ENCODE peak calls at places on chromosomes 13 and 19, in six cellular contexts. M is fibroblast of lung, Y is left ventricle myocardium inferior, S is cardiac muscle cell, D is A549, W is heart left ventricle. T is an unnamed sample.
A peak's percentile ranks its signal among the peaks of the same experiment; 100 is the strongest.

GRCh38 chr13:102141625-102142472 is 260.0 kb downstream of the FGF14 start:
- DNase-seq in D (peak; percentile 1), Y (no peak), M (peak; percentile 69), W (no peak), S (peak; percentile 23), T (no peak)

GRCh38 chr13:80274643-80275042 is 66.3 kb downstream of the SPRY2 start:
- DNase-seq in M (no peak), D (no peak), W (no peak), Y (no peak), S (no peak), T (no peak)

GRCh38 chr19:49858591-49858985 is 7.6 kb downstream of the PTOV1 start:
- DNase-seq in S (no peak), W (no peak), Y (no peak), M (no peak), D (no peak), T (no peak)

GRCh38 chr13:22176968-22177545 is 506.2 kb downstream of the FGF9 start:
- DNase-seq in Y (no peak), W (no peak), S (no peak), M (peak; percentile 7), D (no peak), T (no peak)

GRCh38 chr13:21799671-21800070 is 128.8 kb downstream of the FGF9 start:
- DNase-seq in D (no peak), M (no peak), S (no peak), W (no peak), Y (no peak), T (no peak)

GRCh38 chr13:98071316-98071715 is 71.6 kb upstream of the FARP1 start:
- DNase-seq in M (no peak), Y (no peak), D (no peak), S (no peak), W (no peak), T (no peak)

GRCh38 chr13:74114202-74114601 is 20.0 kb downstream of the KLF12 start:
- DNase-seq in D (no peak), Y (no peak), S (no peak), W (no peak), M (no peak), T (no peak)

GRCh38 chr13:23391752-23392151 is 41.8 kb downstream of the SACS start:
- DNase-seq in D (no peak), Y (no peak), W (no peak), S (no peak), M (no peak), T (no peak)

GRCh38 chr13:98504371-98504963 is 72.4 kb downstream of the STK24 start:
- DNase-seq in S (no peak), W (no peak), M (no peak), Y (no peak), D (no peak), T (no peak)

GRCh38 chr13:40993119-40993518 is 26.0 kb downstream of the ELF1 start:
- DNase-seq in M (no peak), S (no peak), W (no peak), Y (no peak), D (no peak), T (no peak)

GRCh38 chr19:13118424-13119193 is 545 bp downstream of the NACC1 start:
- DNase-seq in W (peak; percentile 38), Y (peak; percentile 43), M (no peak), D (peak; percentile 38), S (peak; percentile 84), T (peak; percentile 69)

GRCh38 chr19:29495971-29496441 is 29.8 kb upstream of the VSTM2B start:
- DNase-seq in Y (no peak), S (no peak), M (no peak), D (no peak), W (no peak), T (no peak)

GRCh38 chr19:55484571-55485438 is at the start of gene NAT14:
- DNase-seq in S (peak; percentile 84), M (peak; percentile 58), D (peak; percentile 94), Y (peak; percentile 54), W (peak; percentile 56), T (peak; percentile 88)

GRCh38 chr13:95948646-95949045 is 104.6 kb downstream of the UGGT2 start:
- DNase-seq in M (peak; percentile 38), D (no peak), Y (no peak), S (no peak), W (no peak), T (no peak)

GRCh38 chr19:2982983-2983350 is 5.6 kb downstream of the TLE6 start:
- DNase-seq in D (no peak), M (peak; percentile 93), S (peak; percentile 42), Y (peak; percentile 89), W (peak; percentile 79), T (no peak)

GRCh38 chr13:97849305-97849704 is 104.2 kb upstream of the IPO5 start:
- DNase-seq in M (peak; percentile 37), W (no peak), S (peak; percentile 19), Y (no peak), D (peak; percentile 13), T (peak; percentile 46)

GRCh38 chr19:52896431-52897148 is 845 bp downstream of the ZNF320 start:
- DNase-seq in W (peak; percentile 9), S (peak; percentile 39), Y (no peak), M (peak; percentile 10), D (no peak), T (peak; percentile 60)

GRCh38 chr19:38224014-38224862 is at the start of gene DPF1:
- DNase-seq in Y (peak; percentile 45), W (no peak), M (peak; percentile 52), D (peak; percentile 100), S (peak; percentile 92), T (peak; percentile 97)

GRCh38 chr19:43754562-43755255 is at the start of gene SMG9:
- DNase-seq in D (peak; percentile 99), M (peak; percentile 98), S (peak; percentile 99), Y (peak; percentile 97), W (peak; percentile 98), T (peak; percentile 98)

GRCh38 chr19:51010066-51010795 is 8.8 kb upstream of the KLK8 start:
- DNase-seq in M (no peak), S (no peak), W (no peak), Y (no peak), D (no peak), T (no peak)

GRCh38 chr19:28051047-28051446 is 1161.9 kb downstream of the UQCRFS1 start:
- DNase-seq in W (no peak), Y (no peak), M (no peak), D (no peak), S (no peak), T (no peak)
- H3K4me3 ChIP-seq in W (no peak overlapping the region), Y (no peak overlapping the region), M (no peak overlapping the region), D (no peak overlapping the region), S (no peak overlapping the region), T (no peak overlapping the region)

GRCh38 chr13:112967666-112968379 is 1.2 kb upstream of the MCF2L start:
- DNase-seq in Y (no peak), S (no peak), W (no peak), D (no peak), M (no peak), T (no peak)

GRCh38 chr13:112969692-112970338 is 801 bp downstream of the MCF2L start:
- DNase-seq in S (no peak), M (no peak), Y (no peak), W (no peak), D (no peak), T (peak; percentile 35)

GRCh38 chr13:112968380-112968909 is 569 bp upstream of the MCF2L start:
- DNase-seq in D (peak; percentile 10), Y (peak; percentile 55), M (no peak), S (peak; percentile 39), W (no peak), T (peak; percentile 74)

GRCh38 chr13:112970552-112971287 is 1.7 kb downstream of the MCF2L start:
- DNase-seq in Y (no peak), S (no peak), M (no peak), D (no peak), W (no peak), T (no peak)

DNA sequence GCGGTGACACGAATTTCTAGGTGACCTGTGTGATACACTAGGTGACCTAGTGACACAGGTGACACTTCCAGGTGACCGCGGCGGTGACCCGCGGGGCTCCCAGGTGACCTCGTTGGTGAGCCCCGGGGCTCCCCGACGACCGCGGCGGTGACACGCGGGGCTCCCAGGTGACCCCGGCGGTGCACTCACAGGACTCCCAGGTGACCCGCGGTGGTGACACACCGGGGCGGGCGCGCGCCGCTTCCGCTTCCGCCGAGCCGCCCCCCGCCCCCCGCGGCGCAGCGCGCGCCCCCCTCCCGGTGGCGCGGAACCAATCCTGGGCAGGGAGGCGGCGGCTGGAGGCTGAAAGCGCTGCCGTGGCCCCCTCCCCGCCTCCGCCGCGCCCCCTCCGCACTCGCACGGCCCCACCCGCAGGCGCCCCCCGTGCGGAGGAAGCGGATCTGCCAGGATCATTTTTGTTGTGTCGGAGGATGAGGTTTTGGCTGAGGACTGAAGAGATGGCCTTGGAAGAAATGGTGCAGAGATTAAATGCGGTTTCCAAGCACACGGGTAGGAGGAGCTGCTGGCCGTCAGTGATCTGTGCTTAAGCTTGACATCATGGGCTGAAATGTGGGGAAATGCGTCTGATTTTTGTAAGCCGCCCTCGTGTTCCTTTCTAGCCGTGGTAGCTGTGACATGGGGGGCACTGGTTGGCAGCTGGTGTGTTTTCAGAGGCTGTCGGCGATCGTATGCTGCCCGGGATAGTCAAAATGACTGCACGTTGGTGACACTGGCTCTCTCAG is at the start of gene MCF2L:
- DNase-seq in M (peak; percentile 42), W (peak; percentile 45), Y (peak; percentile 46), S (peak; percentile 56), D (peak; percentile 27), T (peak; percentile 60)
- TF ChIP-seq CTCF in M (no peak), W (peak; percentile 19), Y (peak; percentile 46), S (peak; percentile 19), D (no peak), T (no peak)

DNA sequence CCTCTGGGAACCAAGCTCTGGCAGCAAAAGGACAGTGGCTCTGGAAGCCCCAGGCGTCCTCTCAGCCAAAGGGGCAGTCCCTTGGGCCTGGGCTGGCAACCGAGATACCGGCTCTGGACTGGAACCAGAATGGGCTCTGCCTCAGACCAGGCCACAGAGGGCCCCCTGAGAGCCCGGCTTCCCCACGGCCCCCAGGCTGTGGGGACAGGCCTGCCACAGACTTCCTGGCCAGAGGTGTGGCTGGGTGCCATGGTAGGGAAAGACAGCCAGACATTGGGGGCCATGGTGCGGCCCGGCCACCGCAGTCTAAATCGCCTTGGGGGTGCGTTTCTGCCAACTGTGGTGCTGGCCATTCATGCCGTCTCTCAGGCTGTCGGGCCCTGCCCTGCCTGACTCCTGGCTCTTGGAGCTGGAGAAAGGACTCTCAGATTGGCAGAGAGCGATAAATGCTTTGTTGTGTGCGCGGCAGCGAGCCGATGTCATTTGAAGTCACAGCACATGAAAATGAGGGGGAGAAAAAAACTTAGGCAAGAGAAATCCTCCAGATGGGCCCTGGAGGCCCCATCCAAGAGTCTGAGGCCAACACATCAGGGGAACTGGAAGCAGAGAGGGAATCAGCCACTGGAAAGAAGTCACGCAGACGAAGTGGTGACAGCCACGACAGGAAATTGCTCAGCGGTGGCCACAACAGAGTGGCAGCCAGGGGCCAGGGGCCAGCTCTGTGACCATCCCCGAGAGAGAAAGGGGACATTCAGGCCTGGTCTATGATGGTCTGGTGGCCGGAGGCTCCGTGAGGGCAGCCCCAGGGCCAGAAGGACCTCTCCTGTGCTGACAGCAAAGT is 26.5 kb downstream of the SH3GL1 start:
- DNase-seq in S (no peak), D (no peak), W (peak; percentile 56), M (peak; percentile 55), Y (peak; percentile 55), T (no peak)
- H3K4me1 ChIP-seq in S (peaks cover 31% of the 10 kb centered on the region), D (peaks cover 61% of the 10 kb centered on the region), W (peaks cover 83% of the 10 kb centered on the region), M (peaks cover 54% of the 10 kb centered on the region), Y (peaks cover 94% of the 10 kb centered on the region), T (peaks cover 40% of the 10 kb centered on the region)

DNA sequence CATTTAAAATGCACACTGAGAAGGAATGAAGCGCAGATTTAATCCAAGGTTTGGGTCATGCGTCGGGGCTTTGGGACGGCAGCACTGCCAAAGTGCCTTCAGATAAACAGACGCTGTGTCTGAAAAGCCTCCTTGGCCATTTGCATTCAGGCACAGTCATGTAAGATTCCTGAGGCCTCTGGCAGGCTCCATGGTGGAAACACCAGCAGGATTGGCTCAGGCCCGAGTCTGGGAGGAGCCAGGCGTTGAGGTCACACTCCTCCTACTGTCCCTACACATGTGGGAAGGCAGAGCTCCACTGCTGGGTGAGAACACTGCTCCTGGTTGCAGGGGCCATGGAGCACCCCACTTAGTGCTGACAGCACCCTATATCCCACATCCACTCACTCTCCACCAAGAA is 113.3 kb upstream of the KL start:
- DNase-seq in S (no peak), W (peak; percentile 76), D (no peak), M (peak; percentile 43), Y (peak; percentile 85), T (peak; percentile 41)
- H3K4me3 ChIP-seq in S (no peak overlapping the region), W (no peak overlapping the region), D (no peak overlapping the region), M (no peak overlapping the region), Y (peak overlapping the region; percentile 5), T (no peak overlapping the region)

T was measured in Caco-2.